ENCODE peak calls at places on chromosomes 4 and X, in nine cellular contexts. D is GM23248, X is astrocyte, C is endothelial cell of umbilical vein, Q is DND-41, S is IMR-90, G is fibroblast of lung, Y is neural progenitor cell, J is mammary epithelial cell. I is an unnamed sample. For H3K4me1, the result is how much of the 10 kb centered on the place peaks cover.

GRCh38 chrX:115428011-115428410 is 133.0 kb upstream of the PLS3 start:
- DNase-seq in D (no peak), X (no peak), C (no peak), Q (no peak), S (no peak), G (no peak), Y (peak), J (no peak), I (no peak)

GRCh38 chr4:156321203-156321602 is 367.5 kb upstream of the CTSO start:
- DNase-seq in D (peak), X (peak), C (no peak), Q (no peak), S (peak), G (peak), Y (no peak), J (peak), I (peak)

GRCh38 chr4:184459413-184459812 is 14.9 kb downstream of the IRF2 start:
- DNase-seq in D (peak), X (peak), C (no peak), Q (no peak), S (peak), G (peak), Y (no peak), J (peak), I (peak)

GRCh38 chrX:54640721-54641120 is 110.7 kb downstream of the GNL3L start:
- DNase-seq in D (peak), X (no peak), C (no peak), Q (no peak), S (no peak), G (no peak), Y (no peak), J (no peak), I (peak)

GRCh38 chrX:39063037-39063436 is 261.8 kb downstream of the MID1IP1 start:
- DNase-seq in D (no peak), X (no peak), C (no peak), Q (no peak), S (no peak), G (no peak), Y (no peak), J (no peak), I (no peak)

GRCh38 chr4:2261110-2261852 is 628 bp downstream of the MXD4 start:
- DNase-seq in D (peak), X (peak), C (peak), Q (peak), S (peak), G (peak), Y (peak), J (peak), I (peak)

GRCh38 chr4:151766691-151767090 is 5.9 kb upstream of the GATB start:
- DNase-seq in D (no peak), X (no peak), C (no peak), Q (no peak), S (no peak), G (no peak), Y (no peak), J (peak), I (no peak)

GRCh38 chr4:109375778-109376414 is 57.7 kb upstream of the SEC24B start:
- DNase-seq in D (no peak), X (no peak), C (no peak), Q (no peak), S (no peak), G (no peak), Y (no peak), J (peak), I (no peak)

GRCh38 chrX:1102786-1103185 is 109.7 kb downstream of the CRLF2 start:
- DNase-seq in D (no peak), X (no peak), C (no peak), Q (no peak), S (no peak), G (no peak), Y (no peak), J (no peak), I (no peak)

GRCh38 chr4:1080961-1081688 is 32.2 kb downstream of the RNF212 start:
- DNase-seq in D (peak), X (peak), C (no peak), Q (no peak), S (peak), G (peak), Y (no peak), J (peak), I (no peak)

GRCh38 chr4:150211821-150212445 is 133.7 kb downstream of the DCLK2 start:
- DNase-seq in D (peak), X (no peak), C (no peak), Q (no peak), S (no peak), G (no peak), Y (no peak), J (no peak), I (peak)

GRCh38 chrX:39476596-39476995 is 621.2 kb downstream of the BCOR start:
- DNase-seq in D (peak), X (no peak), C (no peak), Q (no peak), S (no peak), G (no peak), Y (peak), J (no peak), I (no peak)

GRCh38 chr4:59570850-59571476 is 1629.2 kb upstream of the ADGRL3 start:
- DNase-seq in D (no peak), X (no peak), C (no peak), Q (no peak), S (no peak), G (no peak), Y (no peak), J (no peak), I (no peak)

GRCh38 chrX:81174286-81174685 is 27.4 kb downstream of the HMGN5 start:
- DNase-seq in D (peak), X (peak), C (peak), Q (no peak), S (peak), G (peak), Y (no peak), J (peak), I (peak)

GRCh38 chrX:50609796-50610195 is 139.2 kb upstream of the DGKK start:
- DNase-seq in D (peak), X (peak), C (peak), Q (no peak), S (peak), G (peak), Y (no peak), J (peak), I (no peak)

GRCh38 chr4:69321153-69321729 is 41.0 kb downstream of the UGT2B28 start:
- DNase-seq in D (no peak), X (no peak), C (no peak), Q (no peak), S (no peak), G (no peak), Y (no peak), J (peak), I (no peak)

GRCh38 chr4:101667348-101667747 is 123.2 kb upstream of the BANK1 start:
- DNase-seq in D (peak), X (peak), C (no peak), Q (no peak), S (no peak), G (peak), Y (no peak), J (no peak), I (no peak)

GRCh38 chr4:102575369-102576129 is 74.4 kb downstream of the NFKB1 start:
- DNase-seq in D (no peak), X (peak), C (no peak), Q (no peak), S (no peak), G (peak), Y (no peak), J (peak), I (no peak)

GRCh38 chrX:99887918-99888317 is 522.2 kb downstream of the PCDH19 start:
- DNase-seq in D (no peak), X (no peak), C (no peak), Q (no peak), S (no peak), G (no peak), Y (no peak), J (no peak), I (no peak)

GRCh38 chr4:8215001-8215427 is 15.9 kb downstream of the SH3TC1 start:
- DNase-seq in D (peak), X (peak), C (peak), Q (no peak), S (peak), G (peak), Y (no peak), J (no peak), I (peak)

GRCh38 chr4:112167790-112168189 is 22.5 kb downstream of the FAM241A start:
- DNase-seq in D (no peak), X (no peak), C (no peak), Q (peak), S (peak), G (peak), Y (no peak), J (peak), I (no peak)

GRCh38 chrX:18931972-18932371 is 51.9 kb downstream of the PHKA2 start:
- DNase-seq in D (peak), X (no peak), C (peak), Q (no peak), S (peak), G (peak), Y (peak), J (no peak), I (peak)

GRCh38 chrX:18449271-18449670 is 23.9 kb downstream of the CDKL5 start:
- DNase-seq in D (no peak), X (no peak), C (no peak), Q (no peak), S (no peak), G (peak), Y (no peak), J (no peak), I (no peak)

GRCh38 chrX:11759461-11760311 is 1.6 kb downstream of the MSL3 start:
- DNase-seq in D (peak), X (peak), C (peak), Q (peak), S (peak), G (peak), Y (peak), J (peak), I (peak)

DNA sequence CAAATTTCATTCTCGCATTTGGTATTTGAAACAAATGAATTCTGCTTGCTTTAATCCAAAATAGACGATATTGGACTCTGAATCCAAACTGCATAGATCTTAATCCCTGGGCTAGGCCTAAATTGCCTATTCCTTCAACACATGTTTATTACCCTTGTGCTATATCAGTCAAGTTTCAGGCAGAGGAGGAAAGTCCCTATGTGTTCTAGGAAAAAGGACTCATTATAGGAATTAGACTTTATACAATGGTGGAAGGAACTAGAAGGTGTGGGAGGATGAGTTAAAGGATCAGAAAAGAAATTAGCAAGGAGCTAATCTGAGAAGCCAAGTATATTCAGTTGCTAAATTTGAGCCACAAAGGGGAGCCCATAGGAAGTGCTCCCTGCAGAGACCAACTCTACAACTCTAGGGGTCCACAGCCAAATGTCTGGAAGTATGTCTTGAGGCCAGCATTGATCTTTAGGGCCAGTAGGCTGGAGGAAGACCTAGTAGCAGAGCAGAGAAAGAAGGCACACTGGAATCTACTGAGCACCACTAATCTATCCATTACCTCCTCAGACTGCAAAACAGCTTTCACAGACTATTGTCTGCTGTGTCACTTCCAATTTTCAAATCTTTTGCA is 17.1 kb upstream of the DTHD1 start:
- DNase-seq in D (no peak), X (no peak), C (no peak), Q (no peak), S (no peak), G (no peak), Y (no peak), J (no peak), I (no peak)
- H3K4me3 ChIP-seq in D (no peak), X (no peak), C (no peak), Q (no peak), S (no peak), G (no peak), Y (no peak), J (no peak), I (no peak)

GRCh38 chrX:12996934-12997435 is 22.1 kb downstream of the TMSB4X start:
- DNase-seq in D (no peak), X (no peak), C (no peak), Q (no peak), S (no peak), G (no peak), Y (no peak), J (no peak), I (no peak)
- H3K4me1 ChIP-seq in D (under half), X (under half), C (under half), Q (half or more), S (under half), G (under half), Y (under half), J (under half), I (under half)

DNA sequence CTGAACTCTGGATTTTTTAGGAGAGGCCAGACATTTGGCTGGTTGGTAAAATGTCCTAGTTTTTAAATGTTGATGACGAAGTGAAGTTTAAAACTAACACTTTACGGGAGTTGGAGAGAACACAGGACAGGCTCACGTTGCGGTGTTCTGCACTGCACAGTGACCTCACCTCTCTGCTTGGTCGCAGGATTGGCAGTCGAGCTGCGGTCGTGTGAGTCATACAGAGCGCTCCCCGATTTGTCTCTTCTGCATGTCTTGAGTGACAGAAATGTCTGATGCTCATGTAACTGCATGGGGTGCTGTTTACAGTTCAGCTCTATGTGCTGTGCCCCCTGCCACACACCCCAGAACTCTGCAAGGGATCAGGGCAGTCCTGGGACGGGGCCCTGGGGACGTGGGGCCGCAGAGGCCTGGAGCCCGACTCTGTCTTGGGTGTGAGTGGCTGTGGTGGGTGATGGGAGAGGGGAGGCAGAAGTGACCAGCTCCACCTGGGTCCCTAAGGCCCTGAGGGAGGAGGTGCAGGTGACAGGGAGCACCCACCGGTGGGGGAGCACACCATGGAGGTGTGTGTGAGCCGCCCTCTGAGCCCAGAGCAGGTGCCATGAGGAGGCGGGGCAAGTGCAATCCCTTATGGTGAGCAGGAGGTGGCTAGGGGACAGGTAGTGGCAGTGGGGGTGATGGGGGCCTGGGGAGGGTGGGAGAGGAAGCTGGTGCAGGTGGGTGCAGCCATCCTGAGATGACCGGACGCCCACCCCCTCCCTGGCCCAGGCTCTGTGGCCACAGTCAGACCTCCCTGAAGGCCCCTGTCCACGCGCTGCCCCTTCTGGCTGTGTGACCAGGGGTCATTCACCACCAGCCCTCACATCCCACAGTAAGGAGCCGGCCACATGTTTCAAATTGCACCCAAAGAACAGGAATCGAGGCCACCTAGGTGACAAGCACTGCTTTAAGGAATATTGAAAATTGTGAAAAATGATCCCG is 77.9 kb upstream of the ADRA2C start:
- DNase-seq in D (no peak), X (no peak), C (no peak), Q (no peak), S (peak), G (peak), Y (no peak), J (no peak), I (no peak)
- H3K9ac ChIP-seq in D (no peak), X (no peak), C (no peak), Q (no peak), S (no peak), G (no peak), Y (no peak), J (no peak), I (no peak)

GRCh38 chr4:77881460-77882295 is 19.0 kb downstream of the MRPL1 start:
- DNase-seq in D (peak), X (no peak), C (no peak), Q (no peak), S (peak), G (no peak), Y (no peak), J (peak), I (no peak)
- H3K4me3 ChIP-seq in D (no peak), X (no peak), C (no peak), Q (no peak), S (no peak), G (no peak), Y (no peak), J (no peak), I (no peak)

DNA sequence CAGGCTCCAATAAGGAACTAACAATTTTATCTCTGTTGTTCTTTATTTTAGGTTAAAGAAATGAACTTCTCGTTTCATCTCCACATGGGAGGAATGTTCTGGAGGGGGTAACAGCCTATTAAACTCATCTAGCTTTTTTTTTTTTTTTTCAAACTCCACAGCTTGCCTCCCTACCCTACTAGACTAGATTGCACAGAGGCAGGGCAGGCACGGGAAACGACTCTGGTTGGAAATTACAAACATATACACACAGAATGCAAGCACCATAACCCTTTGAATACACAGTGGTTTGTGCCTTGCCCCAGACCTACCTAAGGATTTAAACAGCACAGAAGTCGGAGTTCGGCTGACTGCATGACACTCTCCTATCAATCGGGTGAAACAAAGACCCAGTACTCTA is 2.7 kb downstream of the MECP2 start:
- DNase-seq in D (no peak), X (no peak), C (no peak), Q (no peak), S (no peak), G (no peak), Y (no peak), J (no peak), I (no peak)
- H3K4me1 ChIP-seq in D (under half), X (under half), C (under half), Q (under half), S (under half), G (under half), Y (under half), J (under half), I (under half)

DNA sequence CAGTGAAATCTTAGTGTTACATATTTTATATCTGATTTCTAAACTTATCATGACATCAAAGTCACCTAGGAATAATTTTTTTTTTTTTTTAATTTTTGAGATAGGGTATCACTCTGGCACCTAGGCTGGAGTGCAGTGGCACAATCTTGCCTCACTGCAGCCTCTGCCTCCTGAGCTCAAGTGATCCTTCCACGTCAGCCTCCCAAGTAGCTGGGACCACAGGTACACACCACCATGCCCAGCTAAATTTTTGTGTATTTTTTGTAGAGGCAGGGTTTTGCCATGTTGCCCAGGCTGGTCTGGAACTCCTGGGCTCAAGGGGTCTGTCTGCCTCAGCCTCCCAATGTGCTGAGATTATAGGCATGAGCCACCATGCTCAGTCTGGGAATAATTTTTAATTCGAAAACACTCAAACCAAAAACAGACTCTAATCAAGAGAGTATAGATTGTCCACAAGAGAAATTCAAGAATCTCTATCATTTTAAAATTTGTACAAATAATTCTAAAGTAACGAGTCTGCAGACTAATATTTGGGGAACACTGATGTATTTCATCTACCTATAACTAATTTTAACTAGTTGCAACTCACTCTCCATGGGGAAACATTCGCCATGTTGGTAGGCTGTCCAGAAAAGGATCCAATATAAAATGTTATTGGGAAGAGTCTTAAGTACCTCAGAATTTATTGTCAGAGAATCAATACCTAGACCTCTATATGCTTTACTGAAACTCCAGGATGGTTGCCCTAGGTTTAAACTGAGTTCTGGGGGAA is 3.4 kb downstream of the SLC7A11 start:
- DNase-seq in D (no peak), X (no peak), C (no peak), Q (no peak), S (no peak), G (no peak), Y (no peak), J (no peak), I (no peak)
- H3K9ac ChIP-seq in D (peak), X (no peak), C (peak), Q (peak), S (peak), G (no peak), Y (no peak), J (no peak), I (no peak)

GRCh38 chr4:13706130-13706529 is 78.6 kb upstream of the BOD1L1 start:
- DNase-seq in D (no peak), X (no peak), C (no peak), Q (no peak), S (no peak), G (no peak), Y (no peak), J (peak), I (no peak)
- H3K4me3 ChIP-seq in D (no peak), X (no peak), C (no peak), Q (no peak), S (no peak), G (no peak), Y (no peak), J (peak), I (no peak)